ENCODE peak calls at places on chromosome 21, in eight cellular contexts. D, Q, V, H, R, Y, L and O are unnamed samples.

GRCh38 chr21:26055841-26056264 is 114.7 kb downstream of the APP start:
- DNase-seq in L (no peak), R (no peak), V (no peak), D (no peak), Q (no peak), Y (no peak), H (no peak), O (no peak)

GRCh38 chr21:21216013-21216412 is 217.8 kb downstream of the NCAM2 start:
- DNase-seq in Q (no peak), Y (no peak), R (no peak), H (no peak), L (no peak), D (no peak), V (no peak), O (no peak)

GRCh38 chr21:29335720-29336119 is 37.0 kb downstream of the BACH1 start:
- DNase-seq in V (no peak), L (peak), Q (peak), R (peak), D (no peak), H (no peak), Y (no peak), O (no peak)

GRCh38 chr21:19420607-19421006 is 1017.0 kb upstream of the TMPRSS15 start:
- DNase-seq in H (no peak), Y (no peak), Q (no peak), V (no peak), R (no peak), L (no peak), D (no peak), O (no peak)

GRCh38 chr21:41366522-41367151 is 4.8 kb downstream of the MX2 start:
- DNase-seq in D (no peak), R (no peak), H (peak), Y (peak), L (peak), V (no peak), Q (peak), O (no peak)

GRCh38 chr21:44337941-44338895 is 972 bp downstream of the CFAP410 start:
- DNase-seq in V (no peak), Y (peak), R (peak), D (peak), H (peak), Q (peak), L (peak), O (no peak)

GRCh38 chr21:20083925-20084324 is 914.3 kb upstream of the NCAM2 start:
- DNase-seq in D (no peak), H (no peak), V (no peak), R (no peak), Q (no peak), L (no peak), Y (no peak), O (no peak)

GRCh38 chr21:17427831-17428483 is 84.9 kb upstream of the CXADR start:
- DNase-seq in R (no peak), H (no peak), Y (peak), D (no peak), L (no peak), V (no peak), Q (no peak), O (no peak)